ENCODE peak calls at places on chromosome 13, in five cellular contexts. F is skeletal muscle cell; W is thyroid gland; H is CD8-positive, alpha-beta memory T cell; N is mesendoderm. S is an unnamed sample.

GRCh38 chr13:44688652-44689051 is 112.5 kb upstream of the TSC22D1 start:
- DNase-seq in F (no peak), W (no peak), H (no peak), N (no peak), S (no peak)

GRCh38 chr13:67130444-67130843 is 99.7 kb downstream of the PCDH9 start:
- DNase-seq in F (no peak), W (no peak), H (no peak), N (no peak), S (no peak)

GRCh38 chr13:45934283-45934682 is 82.7 kb upstream of the SIAH3 start:
- DNase-seq in F (no peak), W (no peak), H (no peak), N (no peak), S (no peak)

GRCh38 chr13:20360041-20360491 is 127.9 kb upstream of the GJB6 start:
- DNase-seq in F (no peak), W (peak; percentile 91), H (no peak), N (no peak), S (no peak)

GRCh38 chr13:109110159-109110558 is 480.7 kb downstream of the MYO16 start:
- DNase-seq in F (no peak), W (no peak), H (no peak), N (no peak), S (no peak)

GRCh38 chr13:25844559-25845434 is 207.0 kb downstream of the SHISA2 start:
- DNase-seq in F (no peak), W (no peak), H (no peak), N (no peak), S (no peak)

GRCh38 chr13:96229356-96229755 is 139.4 kb downstream of the HS6ST3 start:
- DNase-seq in F (no peak), W (no peak), H (no peak), N (peak; percentile 86), S (no peak)

GRCh38 chr13:64912141-64912540 is 2318.0 kb downstream of the PCDH9 start:
- DNase-seq in F (peak; percentile 26), W (no peak), H (no peak), N (peak; percentile 8), S (no peak)

GRCh38 chr13:25806304-25806974 is 245.4 kb downstream of the SHISA2 start:
- DNase-seq in F (no peak), W (peak; percentile 23), H (no peak), N (no peak), S (no peak)

GRCh38 chr13:103876571-103876970 is 810.4 kb upstream of the SLC10A2 start:
- DNase-seq in F (no peak), W (no peak), H (no peak), N (peak; percentile 1), S (no peak)

GRCh38 chr13:44352671-44353070 is 21.0 kb upstream of the SERP2 start:
- DNase-seq in F (no peak), W (no peak), H (no peak), N (no peak), S (no peak)

GRCh38 chr13:94311893-94312292 is 167.6 kb downstream of the DCT start:
- DNase-seq in F (no peak), W (no peak), H (no peak), N (peak; percentile 57), S (no peak)

GRCh38 chr13:67416047-67416925 is 186.2 kb upstream of the PCDH9 start:
- DNase-seq in F (peak; percentile 20), W (no peak), H (no peak), N (peak; percentile 74), S (no peak)

GRCh38 chr13:112561478-112561877 is 26.5 kb downstream of the TUBGCP3 start:
- DNase-seq in F (no peak), W (no peak), H (no peak), N (no peak), S (no peak)

GRCh38 chr13:46656786-46657185 is 103.8 kb downstream of the LRCH1 start:
- DNase-seq in F (no peak), W (no peak), H (no peak), N (no peak), S (no peak)

GRCh38 chr13:108985166-108985565 is 355.8 kb downstream of the MYO16 start:
- DNase-seq in F (no peak), W (no peak), H (no peak), N (no peak), S (no peak)

GRCh38 chr13:46296920-46297319 is 85.2 kb downstream of the LRRC63 start:
- DNase-seq in F (peak; percentile 98), W (no peak), H (no peak), N (peak; percentile 89), S (no peak)

GRCh38 chr13:42891591-42891990 is 100.5 kb downstream of the EPSTI1 start:
- DNase-seq in F (no peak), W (no peak), H (no peak), N (no peak), S (no peak)

GRCh38 chr13:103351035-103351828 is 285.0 kb upstream of the SLC10A2 start:
- DNase-seq in F (peak; percentile 51), W (no peak), H (no peak), N (peak; percentile 63), S (no peak)

GRCh38 chr13:111245781-111246384 is 74.6 kb upstream of the TEX29 start:
- DNase-seq in F (no peak), W (no peak), H (no peak), N (no peak), S (no peak)

GRCh38 chr13:44471686-44472085 is 98.1 kb downstream of the SERP2 start:
- DNase-seq in F (peak; percentile 13), W (no peak), H (no peak), N (no peak), S (no peak)

GRCh38 chr13:25752957-25753540 is 298.8 kb downstream of the SHISA2 start:
- DNase-seq in F (peak; percentile 78), W (peak; percentile 17), H (no peak), N (no peak), S (no peak)

GRCh38 chr13:35729926-35730627 is 253.6 kb upstream of the MAB21L1 start:
- DNase-seq in F (no peak), W (peak; percentile 11), H (no peak), N (no peak), S (no peak)

GRCh38 chr13:75326173-75327131 is 155.5 kb downstream of the TBC1D4 start:
- DNase-seq in F (no peak), W (no peak), H (peak; percentile 63), N (peak; percentile 91), S (no peak)

GRCh38 chr13:91400094-91400462 is 1.7 kb downstream of the GPC5 start:
- DNase-seq in F (no peak), W (no peak), H (no peak), N (no peak), S (no peak)

GRCh38 chr13:48624858-48625257 is 28.9 kb upstream of the CYSLTR2 start:
- DNase-seq in F (peak; percentile 4), W (no peak), H (no peak), N (no peak), S (no peak)

GRCh38 chr13:112624602-112625430 is 36.9 kb upstream of the TUBGCP3 start:
- DNase-seq in F (no peak), W (no peak), H (no peak), N (no peak), S (no peak)

GRCh38 chr13:111893071-111893606 is 173.8 kb upstream of the SOX1 start:
- DNase-seq in F (no peak), W (no peak), H (no peak), N (peak; percentile 89), S (no peak)

GRCh38 chr13:113653264-113654174 is 4.5 kb downstream of the ATP4B start:
- DNase-seq in F (no peak), W (no peak), H (peak; percentile 55), N (peak; percentile 74), S (peak; percentile 60)

GRCh38 chr13:23876265-23876664 is 12.9 kb downstream of the MIPEP start:
- DNase-seq in F (no peak), W (no peak), H (no peak), N (peak; percentile 23), S (no peak)

GRCh38 chr13:50740052-50740741 is 103.3 kb downstream of the DLEU7 start:
- DNase-seq in F (peak; percentile 68), W (no peak), H (no peak), N (no peak), S (no peak)

GRCh38 chr13:77222909-77223308 is 104.0 kb downstream of the MYCBP2 start:
- DNase-seq in F (no peak), W (no peak), H (no peak), N (peak; percentile 18), S (no peak)

GRCh38 chr13:35940734-35941133 is 190.4 kb downstream of the DCLK1 start:
- DNase-seq in F (no peak), W (no peak), H (no peak), N (no peak), S (no peak)

GRCh38 chr13:40552895-40553294 is 113.5 kb downstream of the FOXO1 start:
- DNase-seq in F (no peak), W (no peak), H (no peak), N (peak; percentile 80), S (no peak)
- H3K4me3 ChIP-seq in F (no peak overlapping the region), W (no peak overlapping the region), H (no peak overlapping the region), N (no peak overlapping the region), S (no peak overlapping the region)

DNA sequence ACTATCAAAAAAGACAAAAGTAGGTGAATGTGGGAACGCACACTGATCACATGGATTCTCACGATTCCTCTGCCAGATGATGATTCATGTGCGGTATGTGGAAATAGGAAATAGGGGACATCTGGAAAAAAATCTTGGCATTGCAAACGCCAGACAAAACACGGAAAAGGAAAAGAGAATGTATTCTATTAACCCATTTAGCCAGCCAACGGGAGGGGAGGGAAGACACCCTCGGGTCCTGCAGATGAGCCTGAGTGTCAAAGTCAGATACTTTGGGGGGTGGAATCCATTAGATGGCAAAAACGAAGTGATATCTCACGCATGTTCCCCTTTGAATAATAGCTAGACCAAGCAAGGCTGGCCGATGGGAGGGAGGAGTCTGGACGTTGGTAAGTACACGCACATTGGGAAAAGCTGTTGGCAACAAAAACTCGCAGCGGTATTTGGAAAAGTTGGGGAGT is 73.7 kb downstream of the COL4A1 start:
- DNase-seq in F (peak; percentile 87), W (no peak), H (no peak), N (no peak), S (no peak)
- H3K4me3 ChIP-seq in F (peak overlapping the region; percentile 24), W (no peak overlapping the region), H (no peak overlapping the region), N (no peak overlapping the region), S (no peak overlapping the region)

GRCh38 chr13:98214008-98214643 is 37.1 kb upstream of the RNF113B start:
- DNase-seq in F (peak; percentile 36), W (peak; percentile 32), H (no peak), N (no peak), S (no peak)
- H3K4me3 ChIP-seq in F (no peak overlapping the region), W (no peak overlapping the region), H (no peak overlapping the region), N (no peak overlapping the region), S (no peak overlapping the region)

GRCh38 chr13:40597735-40598365 is 68.6 kb downstream of the FOXO1 start:
- DNase-seq in F (no peak), W (peak; percentile 77), H (no peak), N (no peak), S (no peak)

GRCh38 chr13:40600145-40600751 is 66.2 kb downstream of the FOXO1 start:
- DNase-seq in F (no peak), W (no peak), H (peak; percentile 50), N (no peak), S (no peak)

GRCh38 chr13:40598599-40598998 is 67.8 kb downstream of the FOXO1 start:
- DNase-seq in F (no peak), W (no peak), H (no peak), N (no peak), S (no peak)

GRCh38 chr13:40599722-40600121 is 66.7 kb downstream of the FOXO1 start:
- DNase-seq in F (no peak), W (no peak), H (no peak), N (no peak), S (no peak)

DNA sequence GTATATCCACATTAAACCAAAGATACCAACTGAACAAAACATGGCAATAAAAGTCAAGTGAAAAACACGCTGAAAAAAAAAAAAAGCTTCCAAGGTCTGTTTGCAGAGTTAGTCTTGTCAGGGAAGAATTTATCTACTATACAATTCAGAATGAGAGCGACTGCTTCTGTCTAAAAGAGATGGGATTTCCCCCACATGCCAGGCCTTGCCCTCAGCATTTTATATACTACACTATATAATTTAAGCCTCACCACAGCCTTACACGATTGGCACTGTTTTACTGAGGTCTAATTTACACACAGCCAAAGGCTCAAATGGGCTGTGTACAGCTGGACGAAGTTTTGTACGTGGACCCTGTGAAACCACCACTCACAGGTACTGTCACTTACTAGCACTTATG is 67.3 kb downstream of the FOXO1 start:
- DNase-seq in F (no peak), W (no peak), H (no peak), N (no peak), S (no peak)
- H3K4me3 ChIP-seq in F (no peak overlapping the region), W (no peak overlapping the region), H (no peak overlapping the region), N (no peak overlapping the region), S (no peak overlapping the region)

S was measured in RWPE2.